ENCODE peak calls at places on chromosomes 7 and 10, in nine cellular contexts. One of them, this sample, is unnamed.

GRCh38 chr10:119489572-119490326 is 52.8 kb downstream of the RGS10 start:
- DNase-seq in T-helper 17 cell: peak
- DNase-seq in H7: peak
- DNase-seq in effector CD4-positive, alpha-beta T cell: peak
- DNase-seq in non-pigmented ciliary epithelial cell: no peak
- DNase-seq in renal cortical epithelial cell: no peak
- DNase-seq in right lobe of liver: peak
- DNase-seq in OCI-LY7: peak
- DNase-seq in hippocampal formation: no peak
- DNase-seq in this sample: peak

GRCh38 chr10:129971381-129972144 is 7.5 kb upstream of the EBF3 start:
- DNase-seq in T-helper 17 cell: no peak
- DNase-seq in H7: peak
- DNase-seq in effector CD4-positive, alpha-beta T cell: no peak
- DNase-seq in non-pigmented ciliary epithelial cell: no peak
- DNase-seq in renal cortical epithelial cell: no peak
- DNase-seq in right lobe of liver: peak
- DNase-seq in OCI-LY7: no peak
- DNase-seq in hippocampal formation: no peak
- DNase-seq in this sample: peak

GRCh38 chr10:71271626-71272025 is 47.4 kb upstream of the SLC29A3 start:
- DNase-seq in T-helper 17 cell: no peak
- DNase-seq in H7: no peak
- DNase-seq in effector CD4-positive, alpha-beta T cell: no peak
- DNase-seq in non-pigmented ciliary epithelial cell: no peak
- DNase-seq in renal cortical epithelial cell: no peak
- DNase-seq in right lobe of liver: no peak
- DNase-seq in OCI-LY7: no peak
- DNase-seq in hippocampal formation: no peak
- DNase-seq in this sample: peak

GRCh38 chr7:44196450-44196872 is 4.3 kb upstream of the YKT6 start:
- DNase-seq in T-helper 17 cell: no peak
- DNase-seq in H7: peak
- DNase-seq in effector CD4-positive, alpha-beta T cell: no peak
- DNase-seq in non-pigmented ciliary epithelial cell: no peak
- DNase-seq in renal cortical epithelial cell: peak
- DNase-seq in right lobe of liver: no peak
- DNase-seq in OCI-LY7: peak
- DNase-seq in hippocampal formation: peak
- DNase-seq in this sample: no peak

GRCh38 chr10:71220689-71221540 is 8.5 kb downstream of the UNC5B start:
- DNase-seq in T-helper 17 cell: no peak
- DNase-seq in H7: peak
- DNase-seq in effector CD4-positive, alpha-beta T cell: no peak
- DNase-seq in non-pigmented ciliary epithelial cell: no peak
- DNase-seq in renal cortical epithelial cell: no peak
- DNase-seq in right lobe of liver: no peak
- DNase-seq in OCI-LY7: no peak
- DNase-seq in hippocampal formation: no peak
- DNase-seq in this sample: no peak

GRCh38 chr10:97131702-97132101 is 54.1 kb downstream of the SLIT1 start:
- DNase-seq in T-helper 17 cell: no peak
- DNase-seq in H7: no peak
- DNase-seq in effector CD4-positive, alpha-beta T cell: no peak
- DNase-seq in non-pigmented ciliary epithelial cell: no peak
- DNase-seq in renal cortical epithelial cell: no peak
- DNase-seq in right lobe of liver: no peak
- DNase-seq in OCI-LY7: no peak
- DNase-seq in hippocampal formation: no peak
- DNase-seq in this sample: no peak

GRCh38 chr10:129531969-129532660 is 65.1 kb downstream of the MGMT start:
- DNase-seq in T-helper 17 cell: no peak
- DNase-seq in H7: peak
- DNase-seq in effector CD4-positive, alpha-beta T cell: no peak
- DNase-seq in non-pigmented ciliary epithelial cell: peak
- DNase-seq in renal cortical epithelial cell: peak
- DNase-seq in right lobe of liver: no peak
- DNase-seq in OCI-LY7: no peak
- DNase-seq in hippocampal formation: no peak
- DNase-seq in this sample: no peak

GRCh38 chr10:100327007-100327700 is 2.9 kb downstream of the PKD2L1 start:
- DNase-seq in T-helper 17 cell: no peak
- DNase-seq in H7: no peak
- DNase-seq in effector CD4-positive, alpha-beta T cell: no peak
- DNase-seq in non-pigmented ciliary epithelial cell: no peak
- DNase-seq in renal cortical epithelial cell: peak
- DNase-seq in right lobe of liver: no peak
- DNase-seq in OCI-LY7: peak
- DNase-seq in hippocampal formation: peak
- DNase-seq in this sample: peak

GRCh38 chr10:117884088-117884487 is 162.7 kb downstream of the RAB11FIP2 start:
- DNase-seq in T-helper 17 cell: no peak
- DNase-seq in H7: no peak
- DNase-seq in effector CD4-positive, alpha-beta T cell: no peak
- DNase-seq in non-pigmented ciliary epithelial cell: no peak
- DNase-seq in renal cortical epithelial cell: no peak
- DNase-seq in right lobe of liver: no peak
- DNase-seq in OCI-LY7: no peak
- DNase-seq in hippocampal formation: no peak
- DNase-seq in this sample: no peak

GRCh38 chr7:1348836-1349335 is 110.4 kb downstream of the MICALL2 start:
- DNase-seq in T-helper 17 cell: no peak
- DNase-seq in H7: no peak
- DNase-seq in effector CD4-positive, alpha-beta T cell: no peak
- DNase-seq in non-pigmented ciliary epithelial cell: no peak
- DNase-seq in renal cortical epithelial cell: no peak
- DNase-seq in right lobe of liver: no peak
- DNase-seq in OCI-LY7: no peak
- DNase-seq in hippocampal formation: no peak
- DNase-seq in this sample: no peak

GRCh38 chr10:33287112-33287511 is 47.4 kb downstream of the NRP1 start:
- DNase-seq in T-helper 17 cell: no peak
- DNase-seq in H7: no peak
- DNase-seq in effector CD4-positive, alpha-beta T cell: no peak
- DNase-seq in non-pigmented ciliary epithelial cell: no peak
- DNase-seq in renal cortical epithelial cell: no peak
- DNase-seq in right lobe of liver: no peak
- DNase-seq in OCI-LY7: no peak
- DNase-seq in hippocampal formation: no peak
- DNase-seq in this sample: no peak

GRCh38 chr7:26199301-26200112 is 1.0 kb downstream of the HNRNPA2B1 start:
- DNase-seq in T-helper 17 cell: peak
- DNase-seq in H7: peak
- DNase-seq in effector CD4-positive, alpha-beta T cell: peak
- DNase-seq in non-pigmented ciliary epithelial cell: no peak
- DNase-seq in renal cortical epithelial cell: peak
- DNase-seq in right lobe of liver: peak
- DNase-seq in OCI-LY7: peak
- DNase-seq in hippocampal formation: peak
- DNase-seq in this sample: peak

GRCh38 chr7:35722054-35722849 is 27.3 kb upstream of the HERPUD2 start:
- DNase-seq in T-helper 17 cell: no peak
- DNase-seq in H7: no peak
- DNase-seq in effector CD4-positive, alpha-beta T cell: no peak
- DNase-seq in non-pigmented ciliary epithelial cell: no peak
- DNase-seq in renal cortical epithelial cell: no peak
- DNase-seq in right lobe of liver: no peak
- DNase-seq in OCI-LY7: peak
- DNase-seq in hippocampal formation: no peak
- DNase-seq in this sample: no peak

GRCh38 chr7:155129789-155130188 is 59.7 kb downstream of the HTR5A start:
- DNase-seq in T-helper 17 cell: no peak
- DNase-seq in H7: no peak
- DNase-seq in effector CD4-positive, alpha-beta T cell: no peak
- DNase-seq in non-pigmented ciliary epithelial cell: no peak
- DNase-seq in renal cortical epithelial cell: no peak
- DNase-seq in right lobe of liver: no peak
- DNase-seq in OCI-LY7: no peak
- DNase-seq in hippocampal formation: no peak
- DNase-seq in this sample: no peak

This sample was measured in upper lobe of left lung.